ENCODE peak calls at places on chromosomes 1 and 21, in eight cellular contexts. U is WERI-Rb-1; F is CD8-positive, alpha-beta T cell; Q is AG08395; E is NCI-H1105; K is HuH-7; T is EH; R is left cardiac atrium. P is an unnamed sample.
A peak's percentile ranks its signal among the peaks of the same experiment; 100 is the strongest.

GRCh38 chr1:18803859-18804258 is 55.6 kb downstream of the TAS1R2 start:
- DNase-seq in U (no peak), F (no peak), Q (no peak), E (no peak), K (no peak), T (no peak), R (no peak), P (no peak)

GRCh38 chr1:174744886-174745285 is 254.9 kb upstream of the CACYBP start:
- DNase-seq in U (no peak), F (no peak), Q (no peak), E (no peak), K (no peak), T (no peak), R (no peak), P (no peak)

GRCh38 chr1:234962340-234962989 is 166.2 kb downstream of the TOMM20 start:
- DNase-seq in U (no peak), F (peak; percentile 23), Q (peak; percentile 92), E (no peak), K (no peak), T (peak; percentile 100), R (no peak), P (no peak)

GRCh38 chr1:9728451-9729295 is 77.1 kb downstream of the PIK3CD start:
- DNase-seq in U (no peak), F (peak; percentile 79), Q (no peak), E (no peak), K (no peak), T (no peak), R (no peak), P (peak; percentile 52)

GRCh38 chr1:116808476-116809180 is 54.4 kb downstream of the CD2 start:
- DNase-seq in U (no peak), F (peak; percentile 30), Q (no peak), E (no peak), K (no peak), T (no peak), R (no peak), P (no peak)

GRCh38 chr1:66244429-66244828 is 289.5 kb upstream of the SGIP1 start:
- DNase-seq in U (no peak), F (no peak), Q (peak; percentile 20), E (no peak), K (no peak), T (peak; percentile 47), R (no peak), P (peak; percentile 17)

GRCh38 chr1:81799939-81800740 is 594 bp upstream of the ADGRL2 start:
- DNase-seq in U (peak; percentile 61), F (no peak), Q (peak; percentile 52), E (peak; percentile 70), K (peak; percentile 58), T (peak; percentile 37), R (peak; percentile 67), P (no peak)

GRCh38 chr1:208060495-208060894 is 149.6 kb upstream of the CD34 start:
- DNase-seq in U (no peak), F (no peak), Q (no peak), E (no peak), K (no peak), T (no peak), R (no peak), P (no peak)

GRCh38 chr1:39876136-39876535 is 7.2 kb downstream of the TRIT1 start:
- DNase-seq in U (no peak), F (no peak), Q (no peak), E (no peak), K (no peak), T (no peak), R (no peak), P (no peak)

GRCh38 chr1:23581219-23581618 is 21.9 kb upstream of the ID3 start:
- DNase-seq in U (peak; percentile 35), F (no peak), Q (peak; percentile 42), E (no peak), K (no peak), T (peak; percentile 94), R (peak; percentile 61), P (no peak)

GRCh38 chr1:62245201-62245600 is 50.6 kb downstream of the L1TD1 start:
- DNase-seq in U (no peak), F (no peak), Q (peak; percentile 77), E (no peak), K (no peak), T (peak; percentile 21), R (no peak), P (no peak)

GRCh38 chr1:224340711-224341384 is 10.9 kb upstream of the NVL start:
- DNase-seq in U (peak; percentile 26), F (peak; percentile 34), Q (no peak), E (no peak), K (peak; percentile 57), T (peak; percentile 40), R (peak; percentile 28), P (no peak)

GRCh38 chr1:226946841-226947240 is 6.7 kb downstream of the COQ8A start:
- DNase-seq in U (no peak), F (no peak), Q (no peak), E (no peak), K (no peak), T (no peak), R (no peak), P (peak; percentile 67)

GRCh38 chr1:243796016-243796415 is 54.0 kb downstream of the AKT3 start:
- DNase-seq in U (no peak), F (no peak), Q (no peak), E (no peak), K (no peak), T (no peak), R (no peak), P (peak; percentile 89)

GRCh38 chr21:41605178-41605933 is 97.4 kb upstream of the TMPRSS2 start:
- DNase-seq in U (no peak), F (no peak), Q (no peak), E (no peak), K (peak; percentile 68), T (no peak), R (no peak), P (no peak)

GRCh38 chr1:219365435-219365834 is 191.8 kb downstream of the LYPLAL1 start:
- DNase-seq in U (no peak), F (no peak), Q (no peak), E (no peak), K (no peak), T (no peak), R (no peak), P (no peak)

GRCh38 chr21:40049959-40050290 is 182.7 kb downstream of the PCP4 start:
- DNase-seq in U (no peak), F (no peak), Q (no peak), E (no peak), K (no peak), T (no peak), R (no peak), P (no peak)

GRCh38 chr1:89844236-89844807 is 23.5 kb downstream of the LRRC8D start:
- DNase-seq in U (no peak), F (peak; percentile 51), Q (peak; percentile 17), E (no peak), K (no peak), T (peak; percentile 43), R (no peak), P (no peak)

GRCh38 chr1:46675549-46676314 is 4.1 kb downstream of the TEX38 start:
- DNase-seq in U (no peak), F (no peak), Q (no peak), E (no peak), K (no peak), T (peak; percentile 9), R (no peak), P (no peak)

GRCh38 chr1:236759252-236759859 is 35.7 kb upstream of the MTR start:
- DNase-seq in U (no peak), F (no peak), Q (peak; percentile 52), E (no peak), K (peak; percentile 21), T (peak; percentile 49), R (no peak), P (peak; percentile 45)

GRCh38 chr21:38286739-38287426 is 30.1 kb downstream of the KCNJ15 start:
- DNase-seq in U (no peak), F (no peak), Q (no peak), E (no peak), K (no peak), T (peak; percentile 49), R (no peak), P (no peak)

GRCh38 chr1:41882496-41882895 is 36.2 kb downstream of the HIVEP3 start:
- DNase-seq in U (no peak), F (no peak), Q (no peak), E (no peak), K (no peak), T (no peak), R (no peak), P (no peak)

GRCh38 chr1:110556471-110556807 is 37.5 kb upstream of the KCNA10 start:
- DNase-seq in U (no peak), F (no peak), Q (no peak), E (no peak), K (no peak), T (no peak), R (no peak), P (no peak)

GRCh38 chr1:10755977-10756521 is 40.4 kb downstream of the CASZ1 start:
- DNase-seq in U (peak; percentile 83), F (peak; percentile 81), Q (peak; percentile 77), E (no peak), K (no peak), T (peak; percentile 39), R (peak; percentile 81), P (peak; percentile 11)

GRCh38 chr1:16051039-16051438 is 7.5 kb downstream of the CLCNKB start:
- DNase-seq in U (no peak), F (no peak), Q (no peak), E (no peak), K (no peak), T (no peak), R (no peak), P (no peak)

GRCh38 chr1:109361649-109362048 is 36.1 kb downstream of the SORT1 start:
- DNase-seq in U (no peak), F (no peak), Q (peak; percentile 28), E (no peak), K (no peak), T (peak; percentile 74), R (no peak), P (no peak)

GRCh38 chr1:99869304-99869703 is 19.1 kb downstream of the AGL start:
- DNase-seq in U (no peak), F (no peak), Q (peak; percentile 64), E (no peak), K (no peak), T (peak; percentile 34), R (no peak), P (no peak)

GRCh38 chr1:211735208-211736170 is 60.1 kb upstream of the NEK2 start:
- DNase-seq in U (no peak), F (no peak), Q (peak; percentile 91), E (no peak), K (no peak), T (peak; percentile 98), R (peak; percentile 33), P (no peak)

GRCh38 chr1:81237531-81238528 is 562.9 kb upstream of the ADGRL2 start:
- DNase-seq in U (peak; percentile 42), F (no peak), Q (no peak), E (no peak), K (no peak), T (no peak), R (no peak), P (no peak)

GRCh38 chr1:35097224-35097623 is 18.0 kb downstream of the ZMYM1 start:
- DNase-seq in U (no peak), F (no peak), Q (peak; percentile 8), E (no peak), K (no peak), T (peak; percentile 85), R (no peak), P (no peak)

GRCh38 chr1:145729661-145730436 is 10.6 kb downstream of the CD160 start:
- DNase-seq in U (no peak), F (no peak), Q (peak; percentile 46), E (no peak), K (no peak), T (peak; percentile 64), R (no peak), P (no peak)

GRCh38 chr21:30329203-30329868 is 8.2 kb downstream of the KRTAP27-1 start:
- DNase-seq in U (no peak), F (no peak), Q (no peak), E (no peak), K (no peak), T (no peak), R (no peak), P (no peak)

GRCh38 chr21:25456672-25457071 is 150.6 kb downstream of the MRPL39 start:
- DNase-seq in U (no peak), F (no peak), Q (no peak), E (no peak), K (no peak), T (no peak), R (no peak), P (no peak)

GRCh38 chr1:228668553-228669400 is 66.5 kb upstream of the RHOU start:
- DNase-seq in U (no peak), F (no peak), Q (peak; percentile 69), E (no peak), K (no peak), T (peak; percentile 53), R (peak; percentile 50), P (no peak)